ENCODE peak calls at places on chromosomes 7 and 10, in nine cellular contexts. J, A, H, O, B, L, X, C and V are unnamed samples.
A peak's percentile ranks its signal among the peaks of the same experiment; 100 is the strongest.

GRCh38 chr10:49243610-49244283 is 55.2 kb upstream of the C10orf71 start:
- DNase-seq in J (no peak), A (no peak), H (no peak), O (no peak), B (no peak), L (no peak), X (no peak), C (no peak), V (no peak)

GRCh38 chr10:48470115-48470892 is 134.6 kb downstream of the ARHGAP22 start:
- DNase-seq in J (peak; percentile 6), A (peak; percentile 45), H (peak; percentile 39), O (no peak), B (no peak), L (peak; percentile 9), X (no peak), C (no peak), V (peak; percentile 18)

GRCh38 chr10:26486304-26486703 is 48.2 kb downstream of the APBB1IP start:
- DNase-seq in J (no peak), A (no peak), H (no peak), O (peak; percentile 67), B (peak; percentile 19), L (peak; percentile 18), X (peak; percentile 20), C (no peak), V (no peak)

GRCh38 chr10:73439055-73439454 is 5.7 kb upstream of the MSS51 start:
- DNase-seq in J (no peak), A (no peak), H (no peak), O (no peak), B (no peak), L (peak; percentile 45), X (peak; percentile 2), C (no peak), V (no peak)

GRCh38 chr10:30849636-30850035 is 182.0 kb downstream of the ZNF438 start:
- DNase-seq in J (no peak), A (no peak), H (no peak), O (no peak), B (no peak), L (no peak), X (no peak), C (no peak), V (no peak)

GRCh38 chr10:31745612-31746376 is 182.8 kb downstream of the ARHGAP12 start:
- DNase-seq in J (no peak), A (no peak), H (peak; percentile 24), O (peak; percentile 89), B (no peak), L (peak; percentile 67), X (peak; percentile 97), C (no peak), V (no peak)

GRCh38 chr7:130598056-130598455 is 70.5 kb downstream of the COPG2 start:
- DNase-seq in J (no peak), A (no peak), H (no peak), O (no peak), B (no peak), L (no peak), X (no peak), C (no peak), V (no peak)

GRCh38 chr7:85022064-85022697 is 164.7 kb downstream of the SEMA3D start:
- DNase-seq in J (no peak), A (no peak), H (no peak), O (no peak), B (no peak), L (no peak), X (no peak), C (no peak), V (no peak)

GRCh38 chr7:115127399-115128021 is 205.6 kb downstream of the MDFIC start:
- DNase-seq in J (no peak), A (no peak), H (no peak), O (no peak), B (no peak), L (no peak), X (peak; percentile 10), C (no peak), V (no peak)

GRCh38 chr10:69057951-69058297 is 30.0 kb upstream of the SRGN start:
- DNase-seq in J (no peak), A (no peak), H (no peak), O (peak; percentile 63), B (no peak), L (no peak), X (peak; percentile 34), C (no peak), V (no peak)

GRCh38 chr10:22622242-22622806 is 92.1 kb downstream of the PIP4K2A start:
- DNase-seq in J (no peak), A (no peak), H (no peak), O (no peak), B (no peak), L (no peak), X (no peak), C (no peak), V (no peak)

GRCh38 chr7:157467496-157468212 is 130.8 kb downstream of the DNAJB6 start:
- DNase-seq in J (no peak), A (no peak), H (no peak), O (no peak), B (no peak), L (no peak), X (no peak), C (no peak), V (peak; percentile 17)

GRCh38 chr10:74072503-74072902 is 74.6 kb downstream of the VCL start:
- DNase-seq in J (no peak), A (no peak), H (peak; percentile 50), O (peak; percentile 46), B (no peak), L (peak; percentile 51), X (peak; percentile 79), C (no peak), V (no peak)

GRCh38 chr10:110008518-110009339 is 945 bp downstream of the ADD3 start:
- DNase-seq in J (peak; percentile 76), A (peak; percentile 69), H (peak; percentile 31), O (no peak), B (peak; percentile 47), L (no peak), X (peak; percentile 48), C (peak; percentile 24), V (peak; percentile 66)

GRCh38 chr7:94509264-94509878 is at the start of gene CASD1:
- DNase-seq in J (peak; percentile 60), A (peak; percentile 86), H (no peak), O (peak; percentile 1), B (peak; percentile 61), L (peak; percentile 26), X (peak; percentile 12), C (peak; percentile 38), V (peak; percentile 55)

GRCh38 chr10:113618338-113618737 is 45.5 kb downstream of the NRAP start:
- DNase-seq in J (no peak), A (no peak), H (no peak), O (no peak), B (no peak), L (no peak), X (no peak), C (peak; percentile 66), V (no peak)

GRCh38 chr7:6164491-6164890 is 107.9 kb downstream of the CYTH3 start:
- DNase-seq in J (peak; percentile 15), A (peak; percentile 47), H (no peak), O (peak; percentile 65), B (peak; percentile 58), L (no peak), X (no peak), C (no peak), V (no peak)

GRCh38 chr10:1142596-1142995 is 86.4 kb downstream of the WDR37 start:
- DNase-seq in J (no peak), A (no peak), H (no peak), O (no peak), B (no peak), L (no peak), X (peak; percentile 2), C (no peak), V (no peak)

GRCh38 chr10:115063702-115064479 is 29.3 kb upstream of the ATRNL1 start:
- DNase-seq in J (no peak), A (no peak), H (peak; percentile 68), O (no peak), B (no peak), L (peak; percentile 11), X (no peak), C (no peak), V (no peak)

GRCh38 chr7:135414850-135415439 is 95.0 kb downstream of the CNOT4 start:
- DNase-seq in J (peak; percentile 35), A (no peak), H (peak; percentile 64), O (peak; percentile 60), B (peak; percentile 10), L (peak; percentile 78), X (peak; percentile 24), C (no peak), V (peak; percentile 44)
- H3K27me3 ChIP-seq in J (no peaks in the 10 kb centered on the region), A (no peaks in the 10 kb centered on the region), H (no peaks in the 10 kb centered on the region), O (no peaks in the 10 kb centered on the region), B (no peaks in the 10 kb centered on the region), L (no peaks in the 10 kb centered on the region), X (no peaks in the 10 kb centered on the region), C (no peaks in the 10 kb centered on the region), V (no peaks in the 10 kb centered on the region)

DNA sequence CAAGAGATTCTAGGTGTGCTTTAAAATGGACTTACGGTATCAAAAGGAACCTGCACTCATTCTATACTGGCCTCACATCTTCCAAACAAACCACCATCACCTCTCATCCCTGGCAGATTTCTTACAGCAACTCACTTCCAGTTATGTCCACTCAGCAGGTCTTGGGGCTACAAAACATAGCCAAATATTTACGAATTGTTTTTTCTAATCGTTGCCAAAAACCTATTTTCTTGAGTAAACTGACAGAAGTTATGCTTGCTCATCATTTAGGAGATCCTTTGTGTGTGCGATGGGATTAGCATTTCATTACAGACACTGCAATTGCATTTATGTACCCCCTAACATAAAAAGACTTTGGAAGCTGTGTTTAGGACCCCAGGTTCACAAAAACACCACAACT is 2.7 kb downstream of the KCNMA1 start:
- DNase-seq in J (no peak), A (no peak), H (no peak), O (no peak), B (no peak), L (peak; percentile 53), X (no peak), C (no peak), V (no peak)
- H3K27me3 ChIP-seq in J (peaks cover 9% of the 10 kb centered on the region), A (peaks cover 47% of the 10 kb centered on the region), H (peaks cover 64% of the 10 kb centered on the region), O (no peaks in the 10 kb centered on the region), B (peaks cover 66% of the 10 kb centered on the region), L (no peaks in the 10 kb centered on the region), X (no peaks in the 10 kb centered on the region), C (no peaks in the 10 kb centered on the region), V (peaks cover 34% of the 10 kb centered on the region)

GRCh38 chr10:96107623-96108038 is 22.5 kb upstream of the ZNF518A start:
- DNase-seq in J (no peak), A (no peak), H (no peak), O (no peak), B (no peak), L (no peak), X (no peak), C (no peak), V (no peak)

DNA sequence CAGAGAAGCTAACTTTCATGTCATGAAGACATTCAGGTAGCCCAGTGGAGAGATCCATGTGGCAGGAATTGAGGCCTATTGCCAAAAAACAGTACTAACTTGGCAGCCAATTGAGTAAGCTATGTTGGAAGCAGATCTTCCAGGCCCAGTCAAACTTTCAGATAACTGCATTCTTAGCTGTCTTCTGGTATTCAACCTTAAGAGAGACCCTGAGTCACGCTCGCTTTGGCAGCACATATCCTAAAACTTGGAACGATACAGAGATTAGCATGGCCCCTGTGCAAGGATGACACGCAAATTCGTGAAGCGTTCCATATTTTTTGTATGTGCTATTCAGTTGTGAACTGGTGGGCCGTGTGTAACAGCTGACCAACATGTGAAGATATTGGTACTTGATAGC is 17.6 kb upstream of the ZNF518A start:
- DNase-seq in J (no peak), A (no peak), H (no peak), O (no peak), B (no peak), L (no peak), X (no peak), C (no peak), V (no peak)
- H3K27me3 ChIP-seq in J (no peaks in the 10 kb centered on the region), A (peaks cover 81% of the 10 kb centered on the region), H (peaks cover 64% of the 10 kb centered on the region), O (peaks cover 4% of the 10 kb centered on the region), B (peaks cover 96% of the 10 kb centered on the region), L (no peaks in the 10 kb centered on the region), X (peaks cover 8% of the 10 kb centered on the region), C (peaks cover 84% of the 10 kb centered on the region), V (peaks cover 87% of the 10 kb centered on the region)

GRCh38 chr10:47339186-47339735 is 8.9 kb upstream of the RBP3 start:
- DNase-seq in J (no peak), A (peak; percentile 45), H (no peak), O (no peak), B (no peak), L (no peak), X (no peak), C (no peak), V (peak; percentile 23)
- H3K27me3 ChIP-seq in J (no peaks in the 10 kb centered on the region), A (peaks cover under 1% of the 10 kb centered on the region), H (no peaks in the 10 kb centered on the region), O (no peaks in the 10 kb centered on the region), B (no peaks in the 10 kb centered on the region), L (no peaks in the 10 kb centered on the region), X (no peaks in the 10 kb centered on the region), C (no peaks in the 10 kb centered on the region), V (no peaks in the 10 kb centered on the region)